ENCODE peak calls at places on chromosomes 4 and X, in ten cellular contexts. Z, B, V, A, X, H, O, J, Q and F are unnamed samples.

GRCh38 chrX:139930923-139931645 is 1.8 kb downstream of the ATP11C start:
- DNase-seq in Z (no peak), B (no peak), V (no peak), A (peak; percentile 23), X (no peak), H (peak; percentile 19), O (peak; percentile 36), J (peak; percentile 55), Q (peak; percentile 13), F (no peak)

GRCh38 chr4:1600811-1601532 is 83.1 kb downstream of the FAM53A start:
- DNase-seq in Z (no peak), B (no peak), V (no peak), A (no peak), X (no peak), H (no peak), O (no peak), J (peak; percentile 58), Q (no peak), F (no peak)

GRCh38 chr4:38306482-38307071 is 346.4 kb downstream of the PTTG2 start:
- DNase-seq in Z (no peak), B (no peak), V (no peak), A (no peak), X (no peak), H (no peak), O (no peak), J (no peak), Q (no peak), F (no peak)

GRCh38 chrX:20233336-20233735 is 33.4 kb downstream of the RPS6KA3 start:
- DNase-seq in Z (no peak), B (no peak), V (no peak), A (no peak), X (no peak), H (no peak), O (no peak), J (no peak), Q (no peak), F (no peak)

GRCh38 chrX:134684956-134685355 is 26.7 kb upstream of the PLAC1 start:
- DNase-seq in Z (no peak), B (no peak), V (no peak), A (peak; percentile 83), X (no peak), H (no peak), O (no peak), J (no peak), Q (no peak), F (no peak)

GRCh38 chrX:63566856-63567255 is 215.7 kb upstream of the SPIN4 start:
- DNase-seq in Z (no peak), B (no peak), V (no peak), A (no peak), X (no peak), H (no peak), O (no peak), J (no peak), Q (no peak), F (no peak)

GRCh38 chr4:176534566-176534965 is 214.8 kb downstream of the SPCS3 start:
- DNase-seq in Z (no peak), B (peak; percentile 92), V (no peak), A (peak; percentile 57), X (no peak), H (no peak), O (peak; percentile 24), J (no peak), Q (no peak), F (peak; percentile 34)

GRCh38 chr4:80186666-80187065 is 10.6 kb upstream of the PRDM8 start:
- DNase-seq in Z (no peak), B (no peak), V (no peak), A (no peak), X (no peak), H (no peak), O (no peak), J (no peak), Q (no peak), F (no peak)

GRCh38 chr4:8289151-8289750 is 19.7 kb downstream of the HTRA3 start:
- DNase-seq in Z (peak; percentile 39), B (no peak), V (no peak), A (no peak), X (no peak), H (no peak), O (no peak), J (peak; percentile 48), Q (no peak), F (no peak)

GRCh38 chr4:52892880-52893279 is 30.8 kb downstream of the RASL11B start:
- DNase-seq in Z (no peak), B (peak; percentile 73), V (no peak), A (no peak), X (no peak), H (no peak), O (no peak), J (no peak), Q (no peak), F (no peak)

GRCh38 chr4:70818173-70818856 is 21.4 kb downstream of the GRSF1 start:
- DNase-seq in Z (no peak), B (no peak), V (no peak), A (no peak), X (no peak), H (no peak), O (no peak), J (no peak), Q (no peak), F (no peak)

GRCh38 chr4:109972786-109973528 is 60.3 kb downstream of the EGF start:
- DNase-seq in Z (no peak), B (no peak), V (no peak), A (no peak), X (no peak), H (no peak), O (no peak), J (no peak), Q (no peak), F (no peak)

GRCh38 chrX:38305971-38306370 is 21.3 kb downstream of the RPGR start:
- DNase-seq in Z (no peak), B (peak; percentile 75), V (no peak), A (no peak), X (no peak), H (no peak), O (no peak), J (no peak), Q (no peak), F (no peak)

GRCh38 chr4:185880571-185880970 is 68.6 kb upstream of the SORBS2 start:
- DNase-seq in Z (no peak), B (no peak), V (no peak), A (no peak), X (no peak), H (no peak), O (no peak), J (no peak), Q (no peak), F (no peak)

DNA sequence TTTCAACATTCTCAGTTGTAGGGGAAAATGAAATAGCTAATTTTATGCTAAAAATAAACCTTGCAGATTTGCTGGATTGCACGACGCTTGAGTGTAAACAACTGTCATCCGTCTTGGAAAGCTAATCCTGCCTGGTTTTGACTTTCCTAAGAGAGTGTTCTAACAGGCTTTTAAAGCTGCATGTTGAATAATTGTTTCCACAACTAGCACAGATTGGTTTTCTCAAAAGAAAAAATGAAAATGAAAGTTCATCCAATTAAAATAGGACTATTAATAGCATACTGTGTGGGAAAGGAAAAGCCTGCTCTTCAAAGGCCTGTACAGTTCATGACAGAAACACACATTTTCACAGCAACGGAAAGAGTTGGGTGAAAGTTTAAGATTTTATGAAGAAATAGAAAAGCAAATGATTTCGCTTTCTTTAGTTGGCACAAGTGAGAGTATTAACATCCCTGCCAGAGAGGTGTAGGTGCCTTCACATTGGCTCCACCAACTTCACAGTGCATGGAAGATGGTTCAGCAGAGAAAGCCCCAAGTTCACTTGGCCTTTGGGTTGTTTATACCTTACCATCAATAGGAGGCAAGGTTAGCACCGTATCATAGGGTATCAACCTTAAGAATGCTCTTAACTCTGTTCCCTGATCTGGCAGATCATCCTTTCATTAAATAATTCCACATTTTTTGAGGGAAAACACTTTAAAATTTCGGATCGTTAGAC is 140.0 kb upstream of the GUCY1A1 start:
- DNase-seq in Z (no peak), B (peak; percentile 88), V (no peak), A (no peak), X (no peak), H (no peak), O (no peak), J (no peak), Q (no peak), F (no peak)
- H3K27ac ChIP-seq in Z (peak overlapping the region; percentile 61), B (peak overlapping the region; percentile 22), V (peak overlapping the region; percentile 42), A (no peak overlapping the region), X (peak overlapping the region; percentile 19), H (no peak overlapping the region), O (no peak overlapping the region), J (peak overlapping the region; percentile 44), Q (no peak overlapping the region), F (no peak overlapping the region)

DNA sequence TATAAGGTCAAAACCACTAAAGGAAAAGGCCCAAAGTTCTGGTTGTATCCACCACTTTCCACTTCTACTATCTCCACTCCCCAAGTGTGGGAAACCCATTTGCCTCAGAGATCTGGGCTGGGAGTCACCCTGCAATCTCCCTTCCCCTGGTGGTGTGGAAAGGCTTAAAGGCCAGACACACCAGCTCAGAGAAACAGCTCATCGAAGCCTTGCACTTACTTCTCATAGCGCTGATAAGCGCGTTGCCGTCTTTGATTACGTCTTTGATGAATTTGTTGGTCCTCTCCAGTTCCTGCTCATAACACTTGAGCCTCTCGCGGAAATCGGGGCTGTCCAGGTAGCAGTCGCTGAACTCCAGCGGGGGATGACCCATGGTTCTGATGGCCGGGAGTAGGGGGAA is 647 bp downstream of the OPHN1 start:
- DNase-seq in Z (no peak), B (peak; percentile 15), V (no peak), A (no peak), X (no peak), H (no peak), O (peak; percentile 45), J (no peak), Q (no peak), F (no peak)
- H3K27ac ChIP-seq in Z (peak overlapping the region; percentile 91), B (peak overlapping the region; percentile 46), V (peak overlapping the region; percentile 82), A (peak overlapping the region; percentile 30), X (peak overlapping the region; percentile 76), H (peak overlapping the region; percentile 85), O (peak overlapping the region; percentile 63), J (peak overlapping the region; percentile 85), Q (no peak overlapping the region), F (peak overlapping the region; percentile 79)

GRCh38 chr4:68299492-68300457 is 50.1 kb downstream of the YTHDC1 start:
- DNase-seq in Z (no peak), B (no peak), V (no peak), A (peak; percentile 2), X (no peak), H (no peak), O (no peak), J (no peak), Q (no peak), F (no peak)

GRCh38 chr4:68304731-68305130 is 45.2 kb downstream of the YTHDC1 start:
- DNase-seq in Z (no peak), B (no peak), V (no peak), A (no peak), X (no peak), H (no peak), O (no peak), J (no peak), Q (no peak), F (no peak)
- H3K27ac ChIP-seq in Z (no peak overlapping the region), B (no peak overlapping the region), V (no peak overlapping the region), A (no peak overlapping the region), X (no peak overlapping the region), H (no peak overlapping the region), O (no peak overlapping the region), J (no peak overlapping the region), Q (no peak overlapping the region), F (no peak overlapping the region)

DNA sequence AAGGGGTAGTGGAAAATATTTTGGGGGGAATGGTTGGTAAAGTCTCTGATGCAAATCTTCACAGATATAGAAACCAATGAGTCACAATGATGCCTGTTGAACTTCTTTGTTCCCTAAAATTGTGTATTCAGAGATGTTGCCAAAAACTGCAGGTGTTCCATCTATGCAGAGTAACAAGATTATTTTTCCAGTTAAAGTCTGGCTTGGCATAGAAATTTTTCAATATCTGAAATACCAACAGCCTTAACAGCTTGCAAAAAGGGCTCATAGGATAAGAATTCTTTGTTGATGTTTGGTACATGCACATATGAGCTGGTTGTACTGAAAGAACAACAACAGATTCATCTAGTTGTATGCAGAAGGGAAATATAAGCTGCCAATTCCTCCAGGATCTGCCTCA is 564.3 kb downstream of the TMA16 start:
- DNase-seq in Z (no peak), B (no peak), V (no peak), A (no peak), X (no peak), H (no peak), O (no peak), J (no peak), Q (no peak), F (no peak)
- H3K27ac ChIP-seq in Z (no peak overlapping the region), B (no peak overlapping the region), V (no peak overlapping the region), A (no peak overlapping the region), X (no peak overlapping the region), H (no peak overlapping the region), O (no peak overlapping the region), J (no peak overlapping the region), Q (no peak overlapping the region), F (no peak overlapping the region)